ENCODE peak calls at places on chromosome 14, in five cellular contexts. One of them, this sample, is unnamed.

GRCh38 chr14:58299665-58300202 is 1.4 kb downstream of the ARID4A start:
- DNase-seq in NT2/D1: no peak
- DNase-seq in activated CD4-positive, alpha-beta T cell treated with anti-CD3 and anti-CD28 coated beads for 36 hours: peak
- DNase-seq in activated CD8-positive, alpha-beta memory T cell treated with anti-CD3 and anti-CD28 coated beads for 1 hour: no peak
- DNase-seq in smooth muscle cell of the brain vasculature: no peak
- DNase-seq in this sample: peak

GRCh38 chr14:23060536-23061260 is 3.4 kb upstream of the CDH24 start:
- DNase-seq in NT2/D1: no peak
- DNase-seq in activated CD4-positive, alpha-beta T cell treated with anti-CD3 and anti-CD28 coated beads for 36 hours: no peak
- DNase-seq in activated CD8-positive, alpha-beta memory T cell treated with anti-CD3 and anti-CD28 coated beads for 1 hour: no peak
- DNase-seq in smooth muscle cell of the brain vasculature: no peak
- DNase-seq in this sample: no peak

GRCh38 chr14:100303179-100303578 is 3.1 kb downstream of the SLC25A29 start:
- DNase-seq in NT2/D1: no peak
- DNase-seq in activated CD4-positive, alpha-beta T cell treated with anti-CD3 and anti-CD28 coated beads for 36 hours: peak
- DNase-seq in activated CD8-positive, alpha-beta memory T cell treated with anti-CD3 and anti-CD28 coated beads for 1 hour: no peak
- DNase-seq in smooth muscle cell of the brain vasculature: no peak
- DNase-seq in this sample: no peak

GRCh38 chr14:68243441-68244010 is 423.9 kb downstream of the RAD51B start:
- DNase-seq in NT2/D1: no peak
- DNase-seq in activated CD4-positive, alpha-beta T cell treated with anti-CD3 and anti-CD28 coated beads for 36 hours: no peak
- DNase-seq in activated CD8-positive, alpha-beta memory T cell treated with anti-CD3 and anti-CD28 coated beads for 1 hour: no peak
- DNase-seq in smooth muscle cell of the brain vasculature: no peak
- DNase-seq in this sample: no peak

GRCh38 chr14:74362361-74362915 is 14.2 kb downstream of the VRTN start:
- DNase-seq in NT2/D1: peak
- DNase-seq in activated CD4-positive, alpha-beta T cell treated with anti-CD3 and anti-CD28 coated beads for 36 hours: peak
- DNase-seq in activated CD8-positive, alpha-beta memory T cell treated with anti-CD3 and anti-CD28 coated beads for 1 hour: peak
- DNase-seq in smooth muscle cell of the brain vasculature: peak
- DNase-seq in this sample: peak

GRCh38 chr14:69559581-69560011 is 15.1 kb downstream of the CCDC177 start:
- DNase-seq in NT2/D1: no peak
- DNase-seq in activated CD4-positive, alpha-beta T cell treated with anti-CD3 and anti-CD28 coated beads for 36 hours: no peak
- DNase-seq in activated CD8-positive, alpha-beta memory T cell treated with anti-CD3 and anti-CD28 coated beads for 1 hour: no peak
- DNase-seq in smooth muscle cell of the brain vasculature: no peak
- DNase-seq in this sample: no peak

GRCh38 chr14:50001999-50002925 is 109.4 kb downstream of the ARF6 start:
- DNase-seq in NT2/D1: no peak
- DNase-seq in activated CD4-positive, alpha-beta T cell treated with anti-CD3 and anti-CD28 coated beads for 36 hours: peak
- DNase-seq in activated CD8-positive, alpha-beta memory T cell treated with anti-CD3 and anti-CD28 coated beads for 1 hour: peak
- DNase-seq in smooth muscle cell of the brain vasculature: no peak
- DNase-seq in this sample: no peak

GRCh38 chr14:48690349-48690748 is 895.8 kb downstream of the RPS29 start:
- DNase-seq in NT2/D1: no peak
- DNase-seq in activated CD4-positive, alpha-beta T cell treated with anti-CD3 and anti-CD28 coated beads for 36 hours: no peak
- DNase-seq in activated CD8-positive, alpha-beta memory T cell treated with anti-CD3 and anti-CD28 coated beads for 1 hour: no peak
- DNase-seq in smooth muscle cell of the brain vasculature: no peak
- DNase-seq in this sample: peak

GRCh38 chr14:75339059-75339458 is 60.4 kb downstream of the FOS start:
- DNase-seq in NT2/D1: no peak
- DNase-seq in activated CD4-positive, alpha-beta T cell treated with anti-CD3 and anti-CD28 coated beads for 36 hours: no peak
- DNase-seq in activated CD8-positive, alpha-beta memory T cell treated with anti-CD3 and anti-CD28 coated beads for 1 hour: no peak
- DNase-seq in smooth muscle cell of the brain vasculature: no peak
- DNase-seq in this sample: peak

GRCh38 chr14:64442300-64442988 is 22.9 kb upstream of the AKAP5 start:
- DNase-seq in NT2/D1: no peak
- DNase-seq in activated CD4-positive, alpha-beta T cell treated with anti-CD3 and anti-CD28 coated beads for 36 hours: no peak
- DNase-seq in activated CD8-positive, alpha-beta memory T cell treated with anti-CD3 and anti-CD28 coated beads for 1 hour: no peak
- DNase-seq in smooth muscle cell of the brain vasculature: no peak
- DNase-seq in this sample: no peak

GRCh38 chr14:103741876-103742275 is 26.3 kb downstream of the ZFYVE21 start:
- DNase-seq in NT2/D1: no peak
- DNase-seq in activated CD4-positive, alpha-beta T cell treated with anti-CD3 and anti-CD28 coated beads for 36 hours: no peak
- DNase-seq in activated CD8-positive, alpha-beta memory T cell treated with anti-CD3 and anti-CD28 coated beads for 1 hour: no peak
- DNase-seq in smooth muscle cell of the brain vasculature: no peak
- DNase-seq in this sample: no peak

GRCh38 chr14:100486025-100486828 is 101.0 kb downstream of the BEGAIN start:
- DNase-seq in NT2/D1: peak
- DNase-seq in activated CD4-positive, alpha-beta T cell treated with anti-CD3 and anti-CD28 coated beads for 36 hours: peak
- DNase-seq in activated CD8-positive, alpha-beta memory T cell treated with anti-CD3 and anti-CD28 coated beads for 1 hour: peak
- DNase-seq in smooth muscle cell of the brain vasculature: peak
- DNase-seq in this sample: peak

GRCh38 chr14:103161054-103161397 is 37.8 kb downstream of the TNFAIP2 start:
- DNase-seq in NT2/D1: no peak
- DNase-seq in activated CD4-positive, alpha-beta T cell treated with anti-CD3 and anti-CD28 coated beads for 36 hours: no peak
- DNase-seq in activated CD8-positive, alpha-beta memory T cell treated with anti-CD3 and anti-CD28 coated beads for 1 hour: no peak
- DNase-seq in smooth muscle cell of the brain vasculature: no peak
- DNase-seq in this sample: peak

GRCh38 chr14:89955022-89955414 is 488 bp upstream of the EFCAB11 start:
- DNase-seq in NT2/D1: no peak
- DNase-seq in activated CD4-positive, alpha-beta T cell treated with anti-CD3 and anti-CD28 coated beads for 36 hours: no peak
- DNase-seq in activated CD8-positive, alpha-beta memory T cell treated with anti-CD3 and anti-CD28 coated beads for 1 hour: no peak
- DNase-seq in smooth muscle cell of the brain vasculature: no peak
- DNase-seq in this sample: no peak

GRCh38 chr14:48703728-48704467 is 882.3 kb downstream of the RPS29 start:
- DNase-seq in NT2/D1: no peak
- DNase-seq in activated CD4-positive, alpha-beta T cell treated with anti-CD3 and anti-CD28 coated beads for 36 hours: no peak
- DNase-seq in activated CD8-positive, alpha-beta memory T cell treated with anti-CD3 and anti-CD28 coated beads for 1 hour: no peak
- DNase-seq in smooth muscle cell of the brain vasculature: no peak
- DNase-seq in this sample: no peak

GRCh38 chr14:68377459-68377858 is 415.4 kb downstream of the ZFP36L1 start:
- DNase-seq in NT2/D1: no peak
- DNase-seq in activated CD4-positive, alpha-beta T cell treated with anti-CD3 and anti-CD28 coated beads for 36 hours: no peak
- DNase-seq in activated CD8-positive, alpha-beta memory T cell treated with anti-CD3 and anti-CD28 coated beads for 1 hour: no peak
- DNase-seq in smooth muscle cell of the brain vasculature: no peak
- DNase-seq in this sample: peak

GRCh38 chr14:104388011-104388521 is 191.5 kb upstream of the C14orf180 start:
- DNase-seq in NT2/D1: no peak
- DNase-seq in activated CD4-positive, alpha-beta T cell treated with anti-CD3 and anti-CD28 coated beads for 36 hours: no peak
- DNase-seq in activated CD8-positive, alpha-beta memory T cell treated with anti-CD3 and anti-CD28 coated beads for 1 hour: no peak
- DNase-seq in smooth muscle cell of the brain vasculature: no peak
- DNase-seq in this sample: no peak

GRCh38 chr14:23182372-23183014 is 967 bp downstream of the SLC7A8 start:
- DNase-seq in NT2/D1: no peak
- DNase-seq in activated CD4-positive, alpha-beta T cell treated with anti-CD3 and anti-CD28 coated beads for 36 hours: peak
- DNase-seq in activated CD8-positive, alpha-beta memory T cell treated with anti-CD3 and anti-CD28 coated beads for 1 hour: peak
- DNase-seq in smooth muscle cell of the brain vasculature: no peak
- DNase-seq in this sample: peak

GRCh38 chr14:104598461-104599273 is 5.9 kb downstream of the TMEM179 start:
- DNase-seq in NT2/D1: no peak
- DNase-seq in activated CD4-positive, alpha-beta T cell treated with anti-CD3 and anti-CD28 coated beads for 36 hours: peak
- DNase-seq in activated CD8-positive, alpha-beta memory T cell treated with anti-CD3 and anti-CD28 coated beads for 1 hour: no peak
- DNase-seq in smooth muscle cell of the brain vasculature: no peak
- DNase-seq in this sample: no peak

GRCh38 chr14:97709552-97709951 is 912.4 kb downstream of the VRK1 start:
- DNase-seq in NT2/D1: no peak
- DNase-seq in activated CD4-positive, alpha-beta T cell treated with anti-CD3 and anti-CD28 coated beads for 36 hours: peak
- DNase-seq in activated CD8-positive, alpha-beta memory T cell treated with anti-CD3 and anti-CD28 coated beads for 1 hour: no peak
- DNase-seq in smooth muscle cell of the brain vasculature: no peak
- DNase-seq in this sample: no peak

GRCh38 chr14:77236814-77237213 is 34.2 kb downstream of the NGB start:
- DNase-seq in NT2/D1: no peak
- DNase-seq in activated CD4-positive, alpha-beta T cell treated with anti-CD3 and anti-CD28 coated beads for 36 hours: no peak
- DNase-seq in activated CD8-positive, alpha-beta memory T cell treated with anti-CD3 and anti-CD28 coated beads for 1 hour: no peak
- DNase-seq in smooth muscle cell of the brain vasculature: no peak
- DNase-seq in this sample: no peak

GRCh38 chr14:70814466-70814865 is 5.2 kb upstream of the MAP3K9 start:
- DNase-seq in NT2/D1: no peak
- DNase-seq in activated CD4-positive, alpha-beta T cell treated with anti-CD3 and anti-CD28 coated beads for 36 hours: no peak
- DNase-seq in activated CD8-positive, alpha-beta memory T cell treated with anti-CD3 and anti-CD28 coated beads for 1 hour: no peak
- DNase-seq in smooth muscle cell of the brain vasculature: no peak
- DNase-seq in this sample: no peak

GRCh38 chr14:101122114-101122854 is 218.8 kb upstream of the RTL1 start:
- DNase-seq in NT2/D1: no peak
- DNase-seq in activated CD4-positive, alpha-beta T cell treated with anti-CD3 and anti-CD28 coated beads for 36 hours: no peak
- DNase-seq in activated CD8-positive, alpha-beta memory T cell treated with anti-CD3 and anti-CD28 coated beads for 1 hour: no peak
- DNase-seq in smooth muscle cell of the brain vasculature: no peak
- DNase-seq in this sample: no peak

GRCh38 chr14:100155881-100156645 is 3.4 kb downstream of the DEGS2 start:
- DNase-seq in NT2/D1: no peak
- DNase-seq in activated CD4-positive, alpha-beta T cell treated with anti-CD3 and anti-CD28 coated beads for 36 hours: no peak
- DNase-seq in activated CD8-positive, alpha-beta memory T cell treated with anti-CD3 and anti-CD28 coated beads for 1 hour: no peak
- DNase-seq in smooth muscle cell of the brain vasculature: no peak
- DNase-seq in this sample: no peak

GRCh38 chr14:63508033-63508432 is 35.1 kb downstream of the PPP2R5E start:
- DNase-seq in NT2/D1: no peak
- DNase-seq in activated CD4-positive, alpha-beta T cell treated with anti-CD3 and anti-CD28 coated beads for 36 hours: no peak
- DNase-seq in activated CD8-positive, alpha-beta memory T cell treated with anti-CD3 and anti-CD28 coated beads for 1 hour: no peak
- DNase-seq in smooth muscle cell of the brain vasculature: no peak
- DNase-seq in this sample: peak